ENCODE peak calls at places on chromosome 12, in ten cellular contexts. C is uterus, Y is psoas muscle, Q is ovary, E is HCT116, V is lung, Z is IMR-90, F is hepatocyte, G is heart right ventricle, U is GM23338. N is an unnamed sample. For H3K4me1 and H3K36me3, the result is how much of the 10 kb centered on the place peaks cover.

GRCh38 chr12:233615-233968 is 19.6 kb upstream of the SLC6A12 start:
- DNase-seq in Q (no peak), C (no peak), G (no peak), F (no peak), E (no peak), V (no peak), Z (no peak), Y (no peak), U (no peak), N (no peak)

GRCh38 chr12:28331130-28331529 is 140.9 kb downstream of the CCDC91 start:
- DNase-seq in C (no peak), E (no peak), Q (no peak), F (no peak), U (no peak), V (no peak), Z (no peak), G (no peak), Y (no peak), N (no peak)

GRCh38 chr12:112328411-112329124 is 53.7 kb downstream of the HECTD4 start:
- DNase-seq in Z (no peak), G (no peak), U (no peak), F (no peak), E (no peak), Q (no peak), Y (no peak), C (no peak), V (no peak), N (no peak)

GRCh38 chr12:90229771-90230170 is 521.1 kb upstream of the ATP2B1 start:
- DNase-seq in C (no peak), E (no peak), Q (no peak), G (no peak), U (peak), V (no peak), Z (no peak), F (no peak), Y (no peak), N (no peak)

GRCh38 chr12:84858796-84859195 is 53.8 kb downstream of the SLC6A15 start:
- DNase-seq in E (no peak), Y (no peak), C (no peak), Z (no peak), V (no peak), G (no peak), Q (no peak), U (no peak), F (no peak), N (no peak)

GRCh38 chr12:5258498-5258897 is 173.4 kb upstream of the NTF3 start:
- DNase-seq in Q (no peak), Z (peak), F (peak), U (no peak), E (no peak), G (no peak), Y (no peak), V (no peak), C (no peak), N (no peak)

GRCh38 chr12:121214855-121215745 is 5.2 kb downstream of the P2RX4 start:
- DNase-seq in U (no peak), Y (no peak), F (peak), E (peak), Q (no peak), Z (peak), G (no peak), V (no peak), C (no peak), N (no peak)

GRCh38 chr12:114412307-114412706 is 6.4 kb upstream of the TBX5 start:
- DNase-seq in C (no peak), F (no peak), Y (no peak), G (no peak), U (no peak), E (no peak), Z (no peak), V (no peak), Q (no peak), N (no peak)

GRCh38 chr12:33825986-33826602 is 196.2 kb upstream of the ALG10 start:
- DNase-seq in Q (no peak), E (no peak), F (no peak), G (no peak), C (no peak), Y (no peak), Z (no peak), U (no peak), V (no peak), N (no peak)

GRCh38 chr12:20044836-20045235 is 323.5 kb upstream of the PDE3A start:
- DNase-seq in Y (no peak), F (no peak), Z (peak), Q (no peak), V (no peak), C (no peak), E (no peak), G (no peak), U (no peak), N (no peak)

GRCh38 chr12:60257063-60257462 is 661.2 kb downstream of the SLC16A7 start:
- DNase-seq in E (peak), U (peak), Q (no peak), V (no peak), Z (peak), G (no peak), F (peak), C (no peak), Y (no peak), N (no peak)

GRCh38 chr12:132710062-132710421 is 600 bp upstream of the PGAM5 start:
- DNase-seq in Y (no peak), U (peak), Q (no peak), V (no peak), F (no peak), Z (no peak), E (no peak), C (no peak), G (no peak), N (no peak)

GRCh38 chr12:52006726-52007157 is at the start of gene TAMALIN:
- DNase-seq in F (peak), Z (peak), E (no peak), V (peak), C (peak), Y (peak), Q (peak), U (peak), G (peak), N (peak)

GRCh38 chr12:100473050-100473715 is 483 bp upstream of the NR1H4 start:
- DNase-seq in F (no peak), V (no peak), G (no peak), U (no peak), Q (no peak), E (no peak), Y (no peak), Z (no peak), C (no peak), N (no peak)

GRCh38 chr12:32312049-32312670 is 87.2 kb upstream of the FGD4 start:
- DNase-seq in Q (no peak), G (no peak), Z (peak), V (no peak), E (peak), C (no peak), U (peak), F (peak), Y (no peak), N (no peak)

GRCh38 chr12:20132818-20133217 is 235.5 kb upstream of the PDE3A start:
- DNase-seq in U (peak), Z (no peak), G (no peak), F (no peak), V (no peak), E (no peak), Q (no peak), Y (no peak), C (no peak), N (no peak)

GRCh38 chr12:30985814-30986452 is 59.4 kb downstream of the TSPAN11 start:
- DNase-seq in F (peak), Y (no peak), C (no peak), Q (no peak), U (peak), G (peak), E (peak), Z (peak), V (peak), N (peak)

GRCh38 chr12:11508699-11509098 is 113.3 kb upstream of the PRB2 start:
- DNase-seq in E (no peak), V (no peak), F (no peak), Z (peak), C (no peak), U (peak), Q (no peak), G (no peak), Y (no peak), N (no peak)

GRCh38 chr12:54370218-54370730 is 6.0 kb upstream of the GPR84 start:
- DNase-seq in E (no peak), U (peak), Y (peak), G (peak), Z (peak), C (peak), Q (peak), F (peak), V (peak), N (peak)

GRCh38 chr12:68915055-68915454 is 17.9 kb downstream of the CPM start:
- DNase-seq in G (no peak), V (no peak), E (no peak), Y (no peak), C (no peak), F (no peak), Q (no peak), U (no peak), Z (peak), N (no peak)

GRCh38 chr12:106671840-106672239 is 89.0 kb downstream of the RFX4 start:
- DNase-seq in F (no peak), Q (no peak), C (no peak), V (no peak), Z (no peak), G (no peak), U (no peak), Y (no peak), E (no peak), N (no peak)

GRCh38 chr12:58833844-58834243 is 86.5 kb downstream of the LRIG3 start:
- DNase-seq in Q (no peak), G (no peak), Y (no peak), F (no peak), E (no peak), Z (no peak), U (no peak), V (no peak), C (no peak), N (no peak)

GRCh38 chr12:107461222-107461980 is 224.2 kb upstream of the PWP1 start:
- DNase-seq in C (no peak), V (no peak), Z (peak), Q (no peak), F (peak), U (no peak), Y (no peak), G (no peak), E (no peak), N (no peak)

GRCh38 chr12:5588231-5588995 is 156.5 kb downstream of the NTF3 start:
- DNase-seq in Y (no peak), F (no peak), E (no peak), G (no peak), C (no peak), Z (peak), U (no peak), Q (no peak), V (no peak), N (no peak)

GRCh38 chr12:126772171-126772864 is 1494.7 kb upstream of the TMEM132C start:
- DNase-seq in Z (peak), Y (no peak), G (no peak), V (no peak), C (no peak), U (no peak), Q (no peak), E (peak), F (no peak), N (no peak)

GRCh38 chr12:113208041-113208934 is 13.0 kb upstream of the TPCN1 start:
- DNase-seq in U (peak), Q (no peak), F (no peak), E (no peak), Y (no peak), V (no peak), G (peak), C (no peak), Z (peak), N (peak)

GRCh38 chr12:14884458-14884878 is 1.2 kb downstream of the MGP start:
- DNase-seq in E (no peak), Q (peak), Z (peak), G (peak), U (no peak), V (peak), C (peak), F (peak), Y (peak), N (peak)

GRCh38 chr12:117114784-117115183 is 15.6 kb upstream of the TESC start:
- DNase-seq in U (no peak), Y (no peak), E (no peak), C (no peak), G (no peak), Q (no peak), V (no peak), Z (no peak), F (no peak), N (no peak)

GRCh38 chr12:69290545-69291277 is 51.3 kb downstream of the CPSF6 start:
- DNase-seq in F (peak), Q (peak), V (peak), Y (peak), E (peak), U (peak), Z (peak), G (peak), C (peak), N (peak)

GRCh38 chr12:69275471-69275891 is 36.1 kb downstream of the CPSF6 start:
- DNase-seq in E (no peak), C (no peak), G (no peak), F (no peak), Y (no peak), V (no peak), Q (no peak), U (no peak), Z (no peak), N (no peak)

GRCh38 chr12:57171668-57172067 is 24.2 kb upstream of the LRP1-AS start:
- DNase-seq in E (no peak), G (no peak), Q (peak), V (no peak), Y (no peak), C (peak), F (peak), U (no peak), Z (peak), N (no peak)

GRCh38 chr12:114916124-114916523 is 232.1 kb upstream of the TBX3 start:
- DNase-seq in V (no peak), U (no peak), Y (no peak), C (no peak), Q (no peak), G (no peak), Z (peak), E (no peak), F (no peak), N (no peak)

GRCh38 chr12:95446511-95446910 is 27.4 kb upstream of the METAP2 start:
- DNase-seq in U (peak), Z (peak), F (peak), Y (peak), G (peak), C (peak), E (no peak), V (no peak), Q (peak), N (peak)

GRCh38 chr12:112236386-112236785 is 111.0 kb downstream of the TRAFD1 start:
- DNase-seq in Z (no peak), G (no peak), V (no peak), F (no peak), U (no peak), Y (no peak), C (no peak), E (no peak), Q (no peak), N (no peak)

GRCh38 chr12:125518074-125518473 is 452.8 kb downstream of the AACS start:
- DNase-seq in U (peak), G (no peak), C (no peak), F (peak), E (no peak), Y (no peak), V (no peak), Z (no peak), Q (no peak), N (no peak)

GRCh38 chr12:132405742-132406251 is 76.4 kb upstream of the GALNT9 start:
- DNase-seq in G (peak), Q (no peak), C (no peak), Z (no peak), E (no peak), Y (peak), F (no peak), V (no peak), U (no peak), N (peak)

GRCh38 chr12:66688836-66689439 is 10.1 kb upstream of the GRIP1 start:
- DNase-seq in C (no peak), V (no peak), Y (no peak), E (peak), F (peak), G (peak), Z (peak), Q (no peak), U (peak), N (no peak)

GRCh38 chr12:104722541-104723534 is 235.3 kb downstream of the SLC41A2 start:
- DNase-seq in G (no peak), C (no peak), E (no peak), U (peak), Q (no peak), F (no peak), Y (no peak), Z (no peak), V (no peak), N (no peak)

DNA sequence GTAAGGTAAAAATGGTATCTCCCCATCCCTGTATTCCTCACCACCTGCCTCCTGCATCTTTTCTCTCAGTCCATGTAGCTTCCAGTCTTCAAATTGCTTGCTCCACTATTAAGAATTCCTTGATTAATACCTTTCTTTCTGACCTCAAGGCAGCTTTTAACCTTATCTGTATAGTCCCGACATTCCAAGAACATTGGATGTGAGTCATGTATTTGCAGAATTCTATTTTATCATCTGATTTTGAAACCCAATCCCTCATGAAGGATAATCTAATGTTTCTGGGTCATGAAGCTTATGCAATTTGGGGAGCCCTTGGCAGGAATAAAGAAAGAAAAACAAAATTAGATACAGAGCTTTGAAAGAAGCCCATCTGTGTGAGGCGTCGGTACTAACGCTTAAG is 63.4 kb upstream of the CCND2 start:
- DNase-seq in Z (no peak), V (no peak), E (no peak), U (no peak), Q (no peak), F (no peak), G (no peak), C (no peak), Y (no peak), N (no peak)
- H3K4me1 ChIP-seq in Z (under half), V (under half), E (under half), U (under half), Q (under half), F (under half), G (under half), C (under half), Y (under half), N (under half)

GRCh38 chr12:48074266-48074665 is 31.6 kb downstream of the SENP1 start:
- DNase-seq in F (no peak), Z (no peak), Q (no peak), V (no peak), U (no peak), G (no peak), C (no peak), Y (no peak), E (no peak), N (no peak)
- H3K36me3 ChIP-seq in F (under half), Z (under half), Q (under half), V (under half), U (under half), G (half or more), C (under half), Y (half or more), E (under half), N (half or more)

DNA sequence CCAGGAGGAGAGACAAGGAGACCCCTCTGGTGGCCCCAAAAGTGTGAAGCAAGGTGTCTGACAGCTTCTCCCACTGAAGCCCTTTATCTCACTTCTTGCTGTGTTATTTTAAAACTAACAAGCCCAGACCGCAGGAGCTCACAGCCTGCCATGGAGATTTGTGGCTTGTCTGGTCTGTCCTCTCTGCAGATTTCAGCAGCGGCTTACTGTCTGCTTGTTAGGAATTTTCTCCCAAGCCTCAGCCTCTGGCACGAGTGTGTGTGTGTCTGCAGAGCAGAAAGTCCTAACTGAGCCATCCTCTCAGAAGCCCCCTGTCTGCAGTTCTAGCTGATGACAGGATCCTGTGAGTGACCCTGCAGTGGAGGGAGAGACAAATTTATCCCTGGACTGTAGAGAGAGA is 87.9 kb upstream of the HSPB8 start:
- DNase-seq in Y (no peak), F (peak), V (no peak), C (no peak), Z (no peak), Q (no peak), U (no peak), E (no peak), G (no peak), N (no peak)
- TF ChIP-seq CTCF in Y (no peak), F (no peak), V (no peak), C (no peak), Z (no peak), Q (no peak), U (no peak), E (no peak), G (no peak), N (no peak)

DNA sequence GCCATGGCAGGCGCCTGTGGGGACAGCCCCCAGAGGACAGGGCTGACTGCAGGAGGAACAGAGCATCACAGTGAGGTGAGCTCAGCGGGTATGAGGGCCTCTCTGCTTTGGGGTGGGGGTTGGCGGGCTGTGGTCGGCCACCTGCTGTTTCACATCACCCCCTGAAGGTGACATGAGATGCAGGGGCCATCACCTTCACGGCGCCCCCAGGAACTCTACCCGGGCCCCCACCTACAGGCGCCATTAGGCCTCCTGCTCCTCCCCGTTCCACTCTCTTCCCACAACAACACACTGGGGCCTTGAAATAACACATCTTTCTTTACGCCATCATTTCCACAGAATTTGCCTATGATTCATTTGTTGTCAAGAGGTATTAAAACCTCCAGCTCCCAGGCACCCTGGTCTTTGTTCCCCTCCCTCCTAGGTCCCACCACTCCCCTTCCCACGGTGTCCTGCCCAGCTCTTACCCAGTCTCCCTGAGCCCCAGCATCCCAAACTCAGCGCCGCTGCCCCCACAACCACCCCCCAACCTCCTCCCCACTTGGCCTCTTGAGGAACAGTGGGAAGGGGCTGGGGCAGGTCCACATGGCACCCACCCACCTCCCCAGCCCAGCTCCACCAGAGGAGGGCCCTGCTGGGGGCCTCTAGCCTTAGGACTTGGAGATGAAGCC is 12.7 kb upstream of the HDAC7 start:
- DNase-seq in U (no peak), C (no peak), Y (no peak), Z (no peak), Q (no peak), V (no peak), E (no peak), F (no peak), G (no peak), N (no peak)
- H3K4me1 ChIP-seq in U (under half), C (under half), Y (under half), Z (under half), Q (under half), V (under half), E (under half), F (under half), G (under half), N (under half)

DNA sequence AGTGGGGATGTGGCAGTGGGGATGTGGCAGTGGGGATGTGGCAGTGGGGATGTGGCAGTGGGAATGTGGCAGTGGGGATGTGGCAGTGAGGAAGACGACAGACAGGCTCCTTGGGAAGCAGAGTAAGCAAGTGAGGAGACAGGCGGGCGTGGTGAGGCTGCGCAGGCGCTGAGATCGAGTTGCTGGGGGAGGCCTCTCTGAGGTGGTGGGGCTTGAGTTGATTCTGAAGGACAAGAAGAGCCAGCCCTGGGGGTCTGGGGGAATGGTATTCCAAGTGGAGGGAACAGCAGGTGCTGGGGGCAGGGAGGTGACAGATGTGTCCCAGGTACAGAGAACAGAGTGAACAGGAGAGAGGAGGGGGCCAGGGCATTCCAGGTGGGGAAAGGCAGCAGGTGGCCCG is 33.8 kb upstream of the TSPAN9 start:
- DNase-seq in Q (no peak), G (no peak), V (no peak), U (no peak), C (no peak), E (no peak), Z (no peak), Y (no peak), F (no peak), N (no peak)
- H3K36me3 ChIP-seq in Q (under half), G (under half), V (under half), U (under half), C (under half), E (under half), Z (under half), Y (under half), F (under half), N (under half)

N was measured in left ventricle myocardium inferior.